ENCODE peak calls at places on chromosomes 5 and 9, in five cellular contexts. M, K, U, P and N are unnamed samples.

GRCh38 chr9:116895956-116896355 is 208.9 kb downstream of the TRIM32 start:
- DNase-seq in K (no peak), U (no peak), P (no peak), M (no peak), N (no peak)

GRCh38 chr9:133958756-133959155 is 33.4 kb downstream of the VAV2 start:
- DNase-seq in M (no peak), K (no peak), P (no peak), U (no peak), N (no peak)

GRCh38 chr5:172594431-172594830 is 46.6 kb upstream of the NEURL1B start:
- DNase-seq in M (no peak), P (no peak), K (no peak), U (no peak), N (no peak)

GRCh38 chr9:4170231-4170630 is 129.6 kb downstream of the GLIS3 start:
- DNase-seq in K (no peak), P (no peak), M (no peak), U (no peak), N (no peak)

GRCh38 chr5:59187772-59188347 is 605.0 kb downstream of the RAB3C start:
- DNase-seq in M (no peak), K (no peak), U (no peak), P (no peak), N (no peak)

GRCh38 chr9:135588886-135589595 is 27.5 kb downstream of the PAEP start:
- DNase-seq in U (no peak), K (peak), M (no peak), P (no peak), N (peak)

GRCh38 chr5:7873216-7873615 is 4.3 kb downstream of the MTRR start:
- DNase-seq in K (no peak), M (no peak), P (peak), U (no peak), N (no peak)

GRCh38 chr5:127564002-127564769 is 46.7 kb downstream of the PRRC1 start:
- DNase-seq in K (no peak), M (peak), U (no peak), P (peak), N (no peak)

GRCh38 chr9:92147854-92148184 is 32.6 kb upstream of the SPTLC1 start:
- DNase-seq in P (no peak), U (no peak), K (no peak), M (no peak), N (no peak)

GRCh38 chr9:129661029-129661428 is 4.4 kb upstream of the PRRX2 start:
- DNase-seq in M (no peak), K (no peak), P (no peak), U (no peak), N (no peak)

GRCh38 chr9:104586496-104587180 is 12.6 kb downstream of the OR13C5 start:
- DNase-seq in K (no peak), M (no peak), U (no peak), P (no peak), N (no peak)

GRCh38 chr9:109192732-109193361 is 25.8 kb upstream of the FRRS1L start:
- DNase-seq in P (no peak), K (no peak), U (no peak), M (no peak), N (no peak)

GRCh38 chr5:160423025-160423554 is 1.4 kb downstream of the PTTG1 start:
- DNase-seq in P (no peak), M (no peak), U (no peak), K (no peak), N (no peak)

GRCh38 chr5:116652196-116652729 is 77.6 kb upstream of the SEMA6A start:
- DNase-seq in P (no peak), K (peak), M (no peak), U (peak), N (peak)

GRCh38 chr9:120351106-120351505 is 228.9 kb downstream of the CDK5RAP2 start:
- DNase-seq in P (no peak), U (no peak), K (no peak), M (no peak), N (no peak)

GRCh38 chr5:172544371-172545120 is 90.2 kb upstream of the SH3PXD2B start:
- DNase-seq in M (no peak), K (peak), P (no peak), U (no peak), N (no peak)

GRCh38 chr9:34500623-34501267 is 22.0 kb downstream of the ENHO start:
- DNase-seq in U (no peak), K (no peak), P (peak), M (peak), N (peak)

GRCh38 chr5:95564450-95564849 is 9.5 kb downstream of the ARSK start:
- DNase-seq in M (no peak), U (no peak), K (no peak), P (no peak), N (no peak)

GRCh38 chr9:92254401-92255337 is 38.8 kb downstream of the IARS1 start:
- DNase-seq in K (no peak), P (no peak), M (no peak), U (no peak), N (no peak)

GRCh38 chr9:14158911-14159310 is 155.0 kb downstream of the NFIB start:
- DNase-seq in K (no peak), P (no peak), U (no peak), M (no peak), N (no peak)

GRCh38 chr5:30849801-30850370 is 343.6 kb upstream of the CDH6 start:
- DNase-seq in P (no peak), M (no peak), K (no peak), U (no peak), N (no peak)

GRCh38 chr5:33258553-33258952 is 182.2 kb upstream of the TARS1 start:
- DNase-seq in U (no peak), P (no peak), M (no peak), K (no peak), N (no peak)

GRCh38 chr5:96067902-96068614 is 106.4 kb upstream of the ELL2 start:
- DNase-seq in P (peak), M (no peak), K (no peak), U (no peak), N (no peak)

GRCh38 chr9:89428901-89429890 is 68.7 kb downstream of the SEMA4D start:
- DNase-seq in K (no peak), U (no peak), M (no peak), P (peak), N (no peak)

GRCh38 chr5:132003170-132003744 is 8.2 kb downstream of the ACSL6 start:
- DNase-seq in U (peak), K (no peak), P (no peak), M (no peak), N (no peak)

GRCh38 chr9:745761-746414 is 95.6 kb upstream of the DMRT1 start:
- DNase-seq in U (no peak), M (no peak), K (peak), P (no peak), N (no peak)

GRCh38 chr5:77748160-77748559 is 28.0 kb downstream of the TBCA start:
- DNase-seq in M (no peak), P (no peak), K (no peak), U (no peak), N (no peak)